ENCODE peak calls at places on chromosomes 4 and X, in seven cellular contexts. P, R, A, I, O, T and D are unnamed samples.

GRCh38 chrX:41664307-41665299 is 24.2 kb upstream of the GPR34 start:
- DNase-seq in P (no peak), R (no peak), A (no peak), I (no peak), O (no peak), T (no peak), D (no peak)

GRCh38 chr4:176774852-176775251 is 17.9 kb downstream of the VEGFC start:
- DNase-seq in P (no peak), R (no peak), A (no peak), I (no peak), O (no peak), T (no peak), D (no peak)

GRCh38 chrX:115233497-115234219 is at the start of gene LRCH2:
- DNase-seq in P (peak), R (no peak), A (peak), I (no peak), O (peak), T (peak), D (no peak)

GRCh38 chr4:47849466-47849865 is 11.6 kb upstream of the CORIN start:
- DNase-seq in P (no peak), R (no peak), A (no peak), I (no peak), O (no peak), T (no peak), D (no peak)

GRCh38 chrX:111035991-111036390 is 60.0 kb upstream of the PAK3 start:
- DNase-seq in P (no peak), R (no peak), A (no peak), I (no peak), O (no peak), T (no peak), D (no peak)

GRCh38 chr4:24794111-24794860 is 1.1 kb upstream of the SOD3 start:
- DNase-seq in P (no peak), R (no peak), A (peak), I (peak), O (peak), T (no peak), D (no peak)

GRCh38 chr4:28842271-28842670 is 1877.9 kb upstream of the PCDH7 start:
- DNase-seq in P (no peak), R (no peak), A (no peak), I (no peak), O (no peak), T (no peak), D (no peak)

GRCh38 chrX:45771114-45771513 is 570.4 kb upstream of the DIPK2B start:
- DNase-seq in P (no peak), R (peak), A (peak), I (no peak), O (no peak), T (peak), D (no peak)

GRCh38 chr4:47716017-47716416 is 121.8 kb downstream of the CORIN start:
- DNase-seq in P (no peak), R (no peak), A (peak), I (no peak), O (no peak), T (no peak), D (no peak)

GRCh38 chr4:183691006-183691405 is 31.9 kb downstream of the TRAPPC11 start:
- DNase-seq in P (no peak), R (no peak), A (no peak), I (no peak), O (no peak), T (no peak), D (no peak)

GRCh38 chrX:135520553-135521404 is at the start of gene INTS6L:
- DNase-seq in P (peak), R (peak), A (peak), I (peak), O (peak), T (peak), D (peak)

GRCh38 chr4:147118523-147118922 is 172.9 kb upstream of the TTC29 start:
- DNase-seq in P (no peak), R (no peak), A (peak), I (no peak), O (no peak), T (no peak), D (no peak)

GRCh38 chr4:186727977-186728519 is 4.4 kb upstream of the FAT1 start:
- DNase-seq in P (peak), R (no peak), A (peak), I (no peak), O (no peak), T (peak), D (no peak)

GRCh38 chr4:30720656-30721352 is 635 bp downstream of the PCDH7 start:
- DNase-seq in P (peak), R (peak), A (peak), I (no peak), O (peak), T (no peak), D (no peak)

GRCh38 chr4:6011271-6011671 is 7.0 kb downstream of the C4orf50 start:
- DNase-seq in P (no peak), R (peak), A (no peak), I (no peak), O (no peak), T (no peak), D (no peak)

GRCh38 chrX:120781416-120781815 is 94.2 kb downstream of the CT47B1 start:
- DNase-seq in P (no peak), R (no peak), A (no peak), I (no peak), O (no peak), T (no peak), D (no peak)

GRCh38 chr4:111789901-111790640 is 355.2 kb upstream of the FAM241A start:
- DNase-seq in P (no peak), R (no peak), A (no peak), I (no peak), O (no peak), T (no peak), D (no peak)

GRCh38 chr4:119873794-119874325 is 192.8 kb downstream of the MAD2L1 start:
- DNase-seq in P (no peak), R (no peak), A (no peak), I (no peak), O (no peak), T (no peak), D (no peak)

GRCh38 chrX:49915352-49916222 is 6.8 kb upstream of the CLCN5 start:
- DNase-seq in P (peak), R (peak), A (peak), I (no peak), O (no peak), T (peak), D (peak)